ENCODE peak calls at places on chromosomes 4 and X, in six cellular contexts. P is astrocyte of the spinal cord, J is breast epithelium, N is astrocyte of the cerebellum, X is HCT116, Y is heart left ventricle. F is an unnamed sample.

GRCh38 chrX:109472939-109473713 is 8.8 kb downstream of the GUCY2F start:
- DNase-seq in J (no peak), N (peak), X (peak), Y (no peak), P (peak), F (no peak)

GRCh38 chr4:184932343-184932742 is 85.9 kb upstream of the HELT start:
- DNase-seq in N (no peak), J (no peak), P (no peak), X (no peak), Y (no peak), F (no peak)

GRCh38 chr4:81807927-81808672 is 336.4 kb upstream of the RASGEF1B start:
- DNase-seq in N (no peak), X (no peak), J (no peak), Y (no peak), P (no peak), F (no peak)

GRCh38 chrX:151151668-151152267 is 24.6 kb upstream of the GPR50 start:
- DNase-seq in P (peak), Y (no peak), N (peak), X (peak), J (no peak), F (peak)

GRCh38 chrX:120790118-120790517 is 85.5 kb downstream of the CT47B1 start:
- DNase-seq in X (peak), Y (no peak), J (no peak), N (peak), P (peak), F (peak)

GRCh38 chrX:13698432-13698831 is 9.5 kb downstream of the RAB9A start:
- DNase-seq in P (no peak), N (no peak), X (no peak), Y (no peak), J (no peak), F (no peak)

GRCh38 chr4:108972613-108973283 is 209.9 kb upstream of the ETNPPL start:
- DNase-seq in P (no peak), N (no peak), X (no peak), J (no peak), Y (no peak), F (no peak)

GRCh38 chr4:11698033-11698432 is 269.3 kb upstream of the HS3ST1 start:
- DNase-seq in N (peak), X (no peak), J (no peak), Y (no peak), P (no peak), F (no peak)

GRCh38 chrX:40127052-40127451 is 29.3 kb upstream of the BCOR start:
- DNase-seq in Y (no peak), P (no peak), N (no peak), X (no peak), J (no peak), F (no peak)

GRCh38 chrX:141733371-141733770 is 34.8 kb upstream of the SPANXD start:
- DNase-seq in X (no peak), J (no peak), N (no peak), Y (no peak), P (peak), F (no peak)

GRCh38 chr4:151408630-151409469 is at the start of gene FHIP1A:
- DNase-seq in P (peak), J (peak), X (peak), N (peak), Y (peak), F (peak)

GRCh38 chr4:62161446-62161845 is 961.3 kb downstream of the ADGRL3 start:
- DNase-seq in P (no peak), J (no peak), N (no peak), X (no peak), Y (no peak), F (peak)

GRCh38 chr4:77994194-77994721 is 62.9 kb upstream of the FRAS1 start:
- DNase-seq in N (peak), J (no peak), P (peak), X (peak), Y (no peak), F (peak)

GRCh38 chr4:148092316-148093014 is 349.7 kb downstream of the NR3C2 start:
- DNase-seq in P (no peak), X (no peak), N (no peak), J (no peak), Y (no peak), F (no peak)

GRCh38 chr4:127975121-127975770 is 10.0 kb downstream of the ABHD18 start:
- DNase-seq in J (no peak), X (no peak), N (no peak), Y (no peak), P (peak), F (no peak)

GRCh38 chrX:1249101-1249887 is 19.3 kb upstream of the CSF2RA start:
- DNase-seq in J (no peak), Y (peak), X (no peak), N (no peak), P (no peak), F (no peak)

GRCh38 chrX:154834562-154834961 is at the start of gene SMIM9:
- DNase-seq in X (no peak), N (no peak), J (no peak), Y (no peak), P (no peak), F (no peak)

GRCh38 chrX:13013353-13014110 is 30.9 kb downstream of the FAM9C start:
- DNase-seq in P (no peak), Y (no peak), X (no peak), N (no peak), J (no peak), F (no peak)

GRCh38 chr4:41256740-41257256 is at the start of gene UCHL1:
- DNase-seq in J (no peak), Y (no peak), P (peak), X (no peak), N (peak), F (peak)

GRCh38 chr4:44016582-44017421 is 431.8 kb downstream of the KCTD8 start:
- DNase-seq in X (no peak), N (no peak), J (no peak), Y (no peak), P (peak), F (no peak)

GRCh38 chr4:121070274-121070673 is 2.1 kb downstream of the NDNF start:
- DNase-seq in N (no peak), P (no peak), Y (no peak), X (no peak), J (no peak), F (no peak)

GRCh38 chrX:109601458-109601857 is 23.5 kb downstream of the KCNE5 start:
- DNase-seq in X (no peak), Y (no peak), J (no peak), N (no peak), P (no peak), F (no peak)

GRCh38 chrX:152917969-152918579 is 20.2 kb downstream of the ZNF185 start:
- DNase-seq in Y (no peak), N (no peak), X (no peak), P (no peak), J (no peak), F (no peak)

GRCh38 chr4:1731180-1731579 is 9.9 kb downstream of the TACC3 start:
- DNase-seq in J (no peak), X (no peak), Y (no peak), P (peak), N (peak), F (peak)
- TF ChIP-seq CTCF in J (no peak), X (no peak), Y (no peak), P (no peak), N (no peak), F (no peak)

DNA sequence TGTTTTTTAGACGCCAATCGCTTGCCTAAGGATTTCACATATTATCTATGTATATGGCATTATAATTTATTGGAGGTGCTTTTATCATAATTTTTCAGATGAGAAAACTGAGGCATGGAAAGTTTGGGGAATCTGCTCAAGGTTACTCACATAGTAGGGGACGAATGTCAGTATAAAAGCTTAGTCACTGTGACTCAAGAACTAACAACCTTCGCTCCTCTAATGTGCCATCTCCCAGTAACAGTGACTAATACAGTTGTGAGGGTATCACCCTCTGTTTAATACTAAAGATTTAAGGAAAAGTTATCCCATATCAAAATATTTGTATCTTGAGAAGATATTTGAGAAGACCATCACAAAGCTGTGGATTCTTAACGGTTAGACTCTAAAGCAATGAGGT is 353.1 kb upstream of the SPOCK3 start:
- DNase-seq in N (no peak), J (no peak), P (no peak), Y (no peak), X (no peak), F (no peak)
- H3K4me3 ChIP-seq in N (no peak), J (no peak), P (no peak), Y (no peak), X (no peak), F (no peak)

GRCh38 chrX:45300638-45301037 is 100.0 kb upstream of the DIPK2B start:
- DNase-seq in J (no peak), P (no peak), Y (no peak), N (no peak), X (no peak), F (no peak)
- TF ChIP-seq CTCF in J (no peak), P (no peak), Y (no peak), N (no peak), X (no peak), F (no peak)

GRCh38 chrX:65671966-65672365 is 4.5 kb downstream of the MSN start:
- DNase-seq in P (no peak), N (no peak), J (no peak), Y (no peak), X (no peak), F (no peak)
- H3K4me3 ChIP-seq in P (no peak), N (peak), J (no peak), Y (peak), X (no peak), F (no peak)

DNA sequence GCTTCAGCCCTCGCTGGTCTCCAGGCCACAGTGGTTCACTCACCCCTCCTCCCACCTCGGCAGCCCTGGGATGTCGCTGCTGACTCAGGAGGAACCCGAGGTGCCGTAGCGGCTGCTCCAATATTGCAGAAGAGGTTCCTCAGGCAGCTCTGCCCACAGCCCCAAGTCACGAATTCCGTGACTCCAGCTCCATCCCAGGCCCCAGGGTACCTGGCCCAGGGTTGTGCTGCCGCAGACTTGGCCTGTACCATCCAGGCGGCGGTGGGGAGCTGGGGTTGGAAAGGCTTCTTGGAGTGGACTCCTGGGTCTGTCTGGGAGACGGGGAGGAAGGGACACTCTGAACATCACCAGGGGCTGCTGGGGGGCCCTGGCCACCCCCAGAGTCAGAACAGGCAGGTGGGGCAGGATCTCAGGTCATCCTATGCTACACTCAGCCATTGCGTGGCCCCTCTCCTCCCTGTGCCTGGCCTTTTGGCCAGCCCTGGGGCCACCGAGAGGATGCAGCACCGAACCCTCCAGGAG is 728 bp upstream of the HGFAC start:
- DNase-seq in J (no peak), Y (peak), N (no peak), X (no peak), P (no peak), F (no peak)
- TF ChIP-seq CTCF in J (no peak), Y (no peak), N (no peak), X (no peak), P (no peak), F (no peak)

DNA sequence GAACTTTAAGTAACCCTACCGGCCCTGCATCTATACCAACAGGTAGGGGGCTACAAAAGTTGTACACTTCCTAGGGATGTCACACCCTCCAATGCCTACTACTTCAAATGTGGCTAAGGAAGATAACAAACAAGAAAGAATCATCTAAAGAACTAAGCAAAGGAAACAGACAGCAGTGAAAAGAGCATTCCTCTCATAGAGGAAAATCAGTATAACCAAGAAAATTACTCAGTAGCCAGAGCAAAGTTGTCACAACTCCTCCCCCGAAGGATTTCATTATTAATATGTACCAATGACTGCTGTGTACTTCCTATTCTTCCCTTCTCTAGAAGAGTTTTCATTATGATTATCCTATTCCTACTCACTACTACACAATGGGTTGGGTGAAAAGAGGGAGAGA is 12.6 kb downstream of the ANKRD17 start:
- DNase-seq in X (no peak), Y (no peak), J (no peak), N (no peak), P (no peak), F (no peak)
- H3K4me3 ChIP-seq in X (no peak), Y (no peak), J (no peak), N (no peak), P (no peak), F (no peak)

GRCh38 chr4:118736867-118737266 is 51.7 kb downstream of the METTL14 start:
- DNase-seq in N (no peak), P (no peak), J (no peak), X (no peak), Y (no peak), F (no peak)
- TF ChIP-seq CTCF in N (no peak), P (no peak), J (no peak), X (no peak), Y (no peak), F (no peak)

GRCh38 chr4:95045429-95045828 is 287.7 kb downstream of the BMPR1B start:
- DNase-seq in P (no peak), J (no peak), N (no peak), X (no peak), Y (no peak), F (no peak)

GRCh38 chr4:95051689-95052026 is 293.9 kb downstream of the BMPR1B start:
- DNase-seq in X (no peak), Y (no peak), N (no peak), P (no peak), J (no peak), F (no peak)

GRCh38 chr4:95049838-95050237 is 292.1 kb downstream of the BMPR1B start:
- DNase-seq in P (peak), J (no peak), X (no peak), Y (no peak), N (peak), F (no peak)

GRCh38 chr4:95048296-95048695 is 290.5 kb downstream of the BMPR1B start:
- DNase-seq in P (peak), X (no peak), Y (no peak), J (no peak), N (no peak), F (no peak)

GRCh38 chr4:95050980-95051688 is 293.4 kb downstream of the BMPR1B start:
- DNase-seq in P (no peak), J (no peak), X (no peak), Y (no peak), N (no peak), F (no peak)
- H3K4me3 ChIP-seq in P (no peak), J (no peak), X (no peak), Y (no peak), N (no peak), F (no peak)

GRCh38 chrX:140503230-140503585 is 1.7 kb downstream of the SOX3 start:
- DNase-seq in X (no peak), Y (no peak), P (peak), J (no peak), N (no peak), F (no peak)

GRCh38 chrX:140502491-140503229 is 2.2 kb downstream of the SOX3 start:
- DNase-seq in P (peak), Y (no peak), N (no peak), X (no peak), J (no peak), F (no peak)

GRCh38 chrX:140504371-140505324 is at the start of gene SOX3:
- DNase-seq in P (peak), J (no peak), Y (no peak), X (no peak), N (no peak), F (no peak)

GRCh38 chrX:140501940-140502468 is 2.9 kb downstream of the SOX3 start:
- DNase-seq in J (no peak), X (no peak), N (no peak), Y (no peak), P (no peak), F (no peak)

GRCh38 chrX:140503714-140504351 is 1.0 kb downstream of the SOX3 start:
- DNase-seq in Y (no peak), J (no peak), X (no peak), P (peak), N (no peak), F (no peak)
- TF ChIP-seq CTCF in Y (no peak), J (no peak), X (no peak), P (no peak), N (no peak), F (no peak)